ENCODE peak calls at places on chromosome 11, in seven cellular contexts. One of them, this sample, is unnamed.

GRCh38 chr11:120086651-120087050 is 51.3 kb downstream of the TRIM29 start:
- DNase-seq in NCI-H2029 treated with DMSO at 0.1 percent for 48 hours: no peak
- DNase-seq in small intestine: no peak
- DNase-seq in HuH-7: no peak
- DNase-seq in T-helper 2 cell: no peak
- DNase-seq in GM20000: no peak
- DNase-seq in stimulated activated CD4-positive, alpha-beta T cell treated with anti-CD3 and anti-CD28 coated beads, Interleukin-15, amount 100 ng/mL, for 48 hours: no peak
- DNase-seq in this sample: no peak

GRCh38 chr11:8631395-8632110 is 37.5 kb upstream of the STK33 start:
- DNase-seq in stimulated activated CD4-positive, alpha-beta T cell treated with anti-CD3 and anti-CD28 coated beads, Interleukin-15, amount 100 ng/mL, for 48 hours: no peak
- DNase-seq in NCI-H2029 treated with DMSO at 0.1 percent for 48 hours: no peak
- DNase-seq in GM20000: no peak
- DNase-seq in HuH-7: no peak
- DNase-seq in small intestine: no peak
- DNase-seq in T-helper 2 cell: no peak
- DNase-seq in this sample: no peak

GRCh38 chr11:530960-531825 is 4.2 kb downstream of the HRAS start:
- DNase-seq in GM20000: no peak
- DNase-seq in stimulated activated CD4-positive, alpha-beta T cell treated with anti-CD3 and anti-CD28 coated beads, Interleukin-15, amount 100 ng/mL, for 48 hours: no peak
- DNase-seq in HuH-7: no peak
- DNase-seq in T-helper 2 cell: no peak
- DNase-seq in small intestine: no peak
- DNase-seq in NCI-H2029 treated with DMSO at 0.1 percent for 48 hours: no peak
- DNase-seq in this sample: no peak

GRCh38 chr11:13939952-13940610 is 22.4 kb upstream of the SPON1 start:
- DNase-seq in GM20000: no peak
- DNase-seq in small intestine: no peak
- DNase-seq in stimulated activated CD4-positive, alpha-beta T cell treated with anti-CD3 and anti-CD28 coated beads, Interleukin-15, amount 100 ng/mL, for 48 hours: no peak
- DNase-seq in T-helper 2 cell: no peak
- DNase-seq in NCI-H2029 treated with DMSO at 0.1 percent for 48 hours: no peak
- DNase-seq in HuH-7: no peak
- DNase-seq in this sample: no peak

GRCh38 chr11:10351768-10352641 is 47.1 kb downstream of the ADM start:
- DNase-seq in stimulated activated CD4-positive, alpha-beta T cell treated with anti-CD3 and anti-CD28 coated beads, Interleukin-15, amount 100 ng/mL, for 48 hours: no peak
- DNase-seq in NCI-H2029 treated with DMSO at 0.1 percent for 48 hours: peak; percentile 91
- DNase-seq in HuH-7: peak; percentile 27
- DNase-seq in small intestine: peak; percentile 63
- DNase-seq in T-helper 2 cell: no peak
- DNase-seq in GM20000: no peak
- DNase-seq in this sample: no peak

GRCh38 chr11:119832536-119832935 is 103.5 kb upstream of the NECTIN1 start:
- DNase-seq in GM20000: no peak
- DNase-seq in NCI-H2029 treated with DMSO at 0.1 percent for 48 hours: peak; percentile 74
- DNase-seq in stimulated activated CD4-positive, alpha-beta T cell treated with anti-CD3 and anti-CD28 coated beads, Interleukin-15, amount 100 ng/mL, for 48 hours: no peak
- DNase-seq in HuH-7: peak; percentile 32
- DNase-seq in T-helper 2 cell: no peak
- DNase-seq in small intestine: peak; percentile 98
- DNase-seq in this sample: no peak

GRCh38 chr11:23320131-23320530 is 459.9 kb upstream of the CCDC179 start:
- DNase-seq in GM20000: no peak
- DNase-seq in small intestine: no peak
- DNase-seq in HuH-7: no peak
- DNase-seq in T-helper 2 cell: no peak
- DNase-seq in stimulated activated CD4-positive, alpha-beta T cell treated with anti-CD3 and anti-CD28 coated beads, Interleukin-15, amount 100 ng/mL, for 48 hours: no peak
- DNase-seq in NCI-H2029 treated with DMSO at 0.1 percent for 48 hours: no peak
- DNase-seq in this sample: no peak

GRCh38 chr11:81886406-81887075 is 847.1 kb downstream of the FAM181B start:
- DNase-seq in T-helper 2 cell: no peak
- DNase-seq in HuH-7: no peak
- DNase-seq in small intestine: no peak
- DNase-seq in stimulated activated CD4-positive, alpha-beta T cell treated with anti-CD3 and anti-CD28 coated beads, Interleukin-15, amount 100 ng/mL, for 48 hours: no peak
- DNase-seq in GM20000: no peak
- DNase-seq in NCI-H2029 treated with DMSO at 0.1 percent for 48 hours: no peak
- DNase-seq in this sample: no peak

GRCh38 chr11:126413843-126414405 is 58.4 kb downstream of the ST3GAL4 start:
- DNase-seq in NCI-H2029 treated with DMSO at 0.1 percent for 48 hours: no peak
- DNase-seq in GM20000: no peak
- DNase-seq in HuH-7: no peak
- DNase-seq in small intestine: no peak
- DNase-seq in T-helper 2 cell: no peak
- DNase-seq in stimulated activated CD4-positive, alpha-beta T cell treated with anti-CD3 and anti-CD28 coated beads, Interleukin-15, amount 100 ng/mL, for 48 hours: no peak
- DNase-seq in this sample: no peak

GRCh38 chr11:90639687-90640086 is 416.8 kb upstream of the CHORDC1 start:
- DNase-seq in small intestine: no peak
- DNase-seq in stimulated activated CD4-positive, alpha-beta T cell treated with anti-CD3 and anti-CD28 coated beads, Interleukin-15, amount 100 ng/mL, for 48 hours: no peak
- DNase-seq in GM20000: no peak
- DNase-seq in NCI-H2029 treated with DMSO at 0.1 percent for 48 hours: no peak
- DNase-seq in HuH-7: no peak
- DNase-seq in T-helper 2 cell: no peak
- DNase-seq in this sample: no peak

GRCh38 chr11:112806876-112807275 is 154.3 kb upstream of the NCAM1 start:
- DNase-seq in GM20000: no peak
- DNase-seq in NCI-H2029 treated with DMSO at 0.1 percent for 48 hours: peak; percentile 68
- DNase-seq in HuH-7: no peak
- DNase-seq in stimulated activated CD4-positive, alpha-beta T cell treated with anti-CD3 and anti-CD28 coated beads, Interleukin-15, amount 100 ng/mL, for 48 hours: no peak
- DNase-seq in T-helper 2 cell: no peak
- DNase-seq in small intestine: no peak
- DNase-seq in this sample: no peak

GRCh38 chr11:35144103-35144741 is 5.3 kb downstream of the CD44 start:
- DNase-seq in NCI-H2029 treated with DMSO at 0.1 percent for 48 hours: no peak
- DNase-seq in HuH-7: no peak
- DNase-seq in small intestine: peak; percentile 34
- DNase-seq in T-helper 2 cell: no peak
- DNase-seq in GM20000: peak; percentile 75
- DNase-seq in stimulated activated CD4-positive, alpha-beta T cell treated with anti-CD3 and anti-CD28 coated beads, Interleukin-15, amount 100 ng/mL, for 48 hours: peak; percentile 58
- DNase-seq in this sample: peak; percentile 71

GRCh38 chr11:84396521-84396920 is 1110.4 kb upstream of the CCDC90B start:
- DNase-seq in small intestine: no peak
- DNase-seq in HuH-7: no peak
- DNase-seq in NCI-H2029 treated with DMSO at 0.1 percent for 48 hours: no peak
- DNase-seq in GM20000: no peak
- DNase-seq in T-helper 2 cell: no peak
- DNase-seq in stimulated activated CD4-positive, alpha-beta T cell treated with anti-CD3 and anti-CD28 coated beads, Interleukin-15, amount 100 ng/mL, for 48 hours: no peak
- DNase-seq in this sample: no peak

GRCh38 chr11:102546923-102547471 is 16.4 kb upstream of the MMP7 start:
- DNase-seq in NCI-H2029 treated with DMSO at 0.1 percent for 48 hours: no peak
- DNase-seq in HuH-7: no peak
- DNase-seq in T-helper 2 cell: no peak
- DNase-seq in small intestine: no peak
- DNase-seq in GM20000: peak; percentile 32
- DNase-seq in stimulated activated CD4-positive, alpha-beta T cell treated with anti-CD3 and anti-CD28 coated beads, Interleukin-15, amount 100 ng/mL, for 48 hours: no peak
- DNase-seq in this sample: no peak

GRCh38 chr11:44568706-44569473 is 3.4 kb downstream of the CD82 start:
- DNase-seq in HuH-7: no peak
- DNase-seq in stimulated activated CD4-positive, alpha-beta T cell treated with anti-CD3 and anti-CD28 coated beads, Interleukin-15, amount 100 ng/mL, for 48 hours: peak; percentile 88
- DNase-seq in GM20000: peak; percentile 76
- DNase-seq in NCI-H2029 treated with DMSO at 0.1 percent for 48 hours: no peak
- DNase-seq in small intestine: peak; percentile 46
- DNase-seq in T-helper 2 cell: peak; percentile 57
- DNase-seq in this sample: peak; percentile 70

GRCh38 chr11:69337211-69337721 is 43.3 kb downstream of the MYEOV start:
- DNase-seq in small intestine: peak; percentile 69
- DNase-seq in HuH-7: no peak
- DNase-seq in GM20000: peak; percentile 70
- DNase-seq in NCI-H2029 treated with DMSO at 0.1 percent for 48 hours: no peak
- DNase-seq in stimulated activated CD4-positive, alpha-beta T cell treated with anti-CD3 and anti-CD28 coated beads, Interleukin-15, amount 100 ng/mL, for 48 hours: peak; percentile 12
- DNase-seq in T-helper 2 cell: no peak
- DNase-seq in this sample: peak; percentile 12

GRCh38 chr11:114724916-114725524 is 46.7 kb downstream of the NXPE2 start:
- DNase-seq in T-helper 2 cell: no peak
- DNase-seq in GM20000: no peak
- DNase-seq in stimulated activated CD4-positive, alpha-beta T cell treated with anti-CD3 and anti-CD28 coated beads, Interleukin-15, amount 100 ng/mL, for 48 hours: no peak
- DNase-seq in HuH-7: no peak
- DNase-seq in small intestine: peak; percentile 86
- DNase-seq in NCI-H2029 treated with DMSO at 0.1 percent for 48 hours: no peak
- DNase-seq in this sample: no peak

GRCh38 chr11:135033545-135033944 is 621.5 kb upstream of the B3GAT1 start:
- DNase-seq in T-helper 2 cell: no peak
- DNase-seq in NCI-H2029 treated with DMSO at 0.1 percent for 48 hours: no peak
- DNase-seq in HuH-7: no peak
- DNase-seq in stimulated activated CD4-positive, alpha-beta T cell treated with anti-CD3 and anti-CD28 coated beads, Interleukin-15, amount 100 ng/mL, for 48 hours: no peak
- DNase-seq in GM20000: no peak
- DNase-seq in small intestine: peak; percentile 44
- DNase-seq in this sample: no peak

GRCh38 chr11:71565263-71565662 is at the start of gene KRTAP5-10:
- DNase-seq in stimulated activated CD4-positive, alpha-beta T cell treated with anti-CD3 and anti-CD28 coated beads, Interleukin-15, amount 100 ng/mL, for 48 hours: no peak
- DNase-seq in GM20000: no peak
- DNase-seq in small intestine: no peak
- DNase-seq in HuH-7: no peak
- DNase-seq in T-helper 2 cell: no peak
- DNase-seq in NCI-H2029 treated with DMSO at 0.1 percent for 48 hours: no peak
- DNase-seq in this sample: no peak

GRCh38 chr11:12111482-12112149 is 1.2 kb downstream of the MICAL2 start:
- DNase-seq in NCI-H2029 treated with DMSO at 0.1 percent for 48 hours: no peak
- DNase-seq in GM20000: no peak
- DNase-seq in HuH-7: no peak
- DNase-seq in T-helper 2 cell: no peak
- DNase-seq in stimulated activated CD4-positive, alpha-beta T cell treated with anti-CD3 and anti-CD28 coated beads, Interleukin-15, amount 100 ng/mL, for 48 hours: no peak
- DNase-seq in small intestine: no peak
- DNase-seq in this sample: no peak

GRCh38 chr11:10375280-10376048 is 70.6 kb downstream of the ADM start:
- DNase-seq in stimulated activated CD4-positive, alpha-beta T cell treated with anti-CD3 and anti-CD28 coated beads, Interleukin-15, amount 100 ng/mL, for 48 hours: no peak
- DNase-seq in NCI-H2029 treated with DMSO at 0.1 percent for 48 hours: no peak
- DNase-seq in GM20000: no peak
- DNase-seq in HuH-7: no peak
- DNase-seq in T-helper 2 cell: no peak
- DNase-seq in small intestine: no peak
- DNase-seq in this sample: no peak

This sample was measured in T-cell.